ENCODE peak calls at places on chromosomes 13 and 19, in nine cellular contexts. C, J, Q, P, K, F, W, R and E are unnamed samples.

GRCh38 chr19:39110263-39110967 is 15.2 kb upstream of the PAK4 start:
- DNase-seq in C (peak; percentile 79), J (no peak), Q (peak; percentile 74), P (peak; percentile 63), K (peak; percentile 75), F (peak; percentile 77), W (peak; percentile 67), R (peak; percentile 70), E (peak; percentile 48)

GRCh38 chr13:34357435-34358232 is 539.7 kb downstream of the RFC3 start:
- DNase-seq in C (no peak), J (peak; percentile 28), Q (no peak), P (no peak), K (peak; percentile 2), F (no peak), W (peak; percentile 28), R (no peak), E (no peak)

GRCh38 chr19:39696418-39696817 is 7.9 kb upstream of the LGALS14 start:
- DNase-seq in C (no peak), J (no peak), Q (no peak), P (no peak), K (no peak), F (no peak), W (no peak), R (no peak), E (no peak)

GRCh38 chr19:50564229-50565105 is 3.8 kb downstream of the LRRC4B start:
- DNase-seq in C (no peak), J (no peak), Q (no peak), P (no peak), K (no peak), F (no peak), W (no peak), R (no peak), E (no peak)

GRCh38 chr19:50829801-50830200 is 3.6 kb downstream of the KLK15 start:
- DNase-seq in C (no peak), J (no peak), Q (no peak), P (no peak), K (no peak), F (no peak), W (no peak), R (no peak), E (no peak)

GRCh38 chr19:12834976-12835757 is 788 bp upstream of the RTBDN start:
- DNase-seq in C (peak; percentile 61), J (no peak), Q (no peak), P (no peak), K (peak; percentile 90), F (no peak), W (no peak), R (no peak), E (no peak)

GRCh38 chr13:106530209-106530906 is 5.1 kb downstream of the EFNB2 start:
- DNase-seq in C (no peak), J (no peak), Q (no peak), P (no peak), K (peak; percentile 49), F (no peak), W (no peak), R (no peak), E (no peak)

GRCh38 chr19:15836595-15837398 is 21.3 kb upstream of the OR10H1 start:
- DNase-seq in C (peak; percentile 88), J (peak; percentile 80), Q (peak; percentile 99), P (peak; percentile 93), K (no peak), F (peak; percentile 82), W (peak; percentile 97), R (peak; percentile 95), E (peak; percentile 87)

GRCh38 chr13:80840313-80840976 is 499.5 kb upstream of the SPRY2 start:
- DNase-seq in C (no peak), J (no peak), Q (no peak), P (no peak), K (peak; percentile 39), F (no peak), W (no peak), R (no peak), E (peak; percentile 53)

GRCh38 chr13:24709186-24709913 is 29.1 kb downstream of the ATP12A start:
- DNase-seq in C (no peak), J (no peak), Q (no peak), P (peak; percentile 32), K (peak; percentile 26), F (peak; percentile 39), W (no peak), R (peak; percentile 42), E (no peak)

GRCh38 chr19:56076413-56076998 is 44.6 kb downstream of the ZNF787 start:
- DNase-seq in C (peak; percentile 56), J (peak; percentile 89), Q (no peak), P (no peak), K (peak; percentile 77), F (no peak), W (peak; percentile 50), R (peak; percentile 29), E (peak; percentile 39)

GRCh38 chr19:31378404-31378803 is 29.2 kb upstream of the TSHZ3 start:
- DNase-seq in C (no peak), J (peak; percentile 44), Q (no peak), P (no peak), K (no peak), F (no peak), W (peak; percentile 7), R (no peak), E (no peak)

GRCh38 chr13:26515721-26516120 is 41.8 kb upstream of the WASF3 start:
- DNase-seq in C (no peak), J (no peak), Q (no peak), P (no peak), K (no peak), F (no peak), W (no peak), R (no peak), E (no peak)

GRCh38 chr13:41107584-41108014 is 25.0 kb downstream of the KBTBD6 start:
- DNase-seq in C (no peak), J (no peak), Q (no peak), P (no peak), K (peak; percentile 21), F (no peak), W (no peak), R (no peak), E (no peak)

GRCh38 chr19:58009666-58010301 is 7.2 kb upstream of the ZNF606 start:
- DNase-seq in C (no peak), J (no peak), Q (peak; percentile 89), P (no peak), K (peak; percentile 90), F (peak; percentile 37), W (peak; percentile 30), R (peak; percentile 41), E (peak; percentile 29)

GRCh38 chr13:73215807-73216206 is 157.0 kb downstream of the KLF5 start:
- DNase-seq in C (no peak), J (no peak), Q (no peak), P (no peak), K (no peak), F (no peak), W (no peak), R (no peak), E (no peak)

GRCh38 chr19:40800339-40800996 is 1.5 kb downstream of the EGLN2 start:
- DNase-seq in C (no peak), J (no peak), Q (no peak), P (no peak), K (no peak), F (no peak), W (no peak), R (no peak), E (no peak)

GRCh38 chr13:73266640-73267180 is 207.9 kb downstream of the KLF5 start:
- DNase-seq in C (no peak), J (no peak), Q (no peak), P (no peak), K (no peak), F (no peak), W (no peak), R (no peak), E (no peak)

GRCh38 chr19:5131866-5132561 is 163.1 kb downstream of the KDM4B start:
- DNase-seq in C (no peak), J (no peak), Q (no peak), P (no peak), K (no peak), F (peak; percentile 51), W (no peak), R (no peak), E (peak; percentile 49)